ENCODE peak calls at places on chromosomes 5 and 9, in five cellular contexts. P is astrocyte, X is transverse colon, L is activated T-cell treated with anti-CD3 and anti-CD28 coated beads for 1 hour, Z is Peyer's patch. G is an unnamed sample.

GRCh38 chr9:89730715-89731114 is 125.9 kb downstream of the GADD45G start:
- DNase-seq in P (no peak), X (no peak), L (no peak), Z (no peak), G (no peak)

GRCh38 chr5:147188200-147189108 is 46.4 kb upstream of the STK32A start:
- DNase-seq in P (peak), X (peak), L (peak), Z (no peak), G (peak)

GRCh38 chr5:154620406-154620805 is 134.8 kb upstream of the LARP1 start:
- DNase-seq in P (no peak), X (no peak), L (no peak), Z (no peak), G (no peak)

GRCh38 chr9:93595461-93595860 is 19.1 kb downstream of the PHF2 start:
- DNase-seq in P (no peak), X (no peak), L (no peak), Z (peak), G (no peak)

GRCh38 chr9:35903049-35903448 is 3.0 kb upstream of the HRCT1 start:
- DNase-seq in P (peak), X (no peak), L (no peak), Z (no peak), G (no peak)

GRCh38 chr5:43161244-43161643 is 30.8 kb upstream of the NIM1K start:
- DNase-seq in P (no peak), X (no peak), L (no peak), Z (no peak), G (no peak)

GRCh38 chr5:1975406-1975715 is 92.6 kb upstream of the IRX4 start:
- DNase-seq in P (no peak), X (peak), L (no peak), Z (no peak), G (no peak)

GRCh38 chr9:127204771-127205470 is 59.7 kb upstream of the GARNL3 start:
- DNase-seq in P (no peak), X (no peak), L (no peak), Z (no peak), G (no peak)

GRCh38 chr5:126988021-126988569 is 42.3 kb downstream of the MARCHF3 start:
- DNase-seq in P (no peak), X (no peak), L (no peak), Z (peak), G (no peak)

GRCh38 chr9:8489845-8490244 is 690.3 kb upstream of the DMAC1 start:
- DNase-seq in P (no peak), X (no peak), L (no peak), Z (no peak), G (no peak)

GRCh38 chr5:6396836-6397535 is 18.6 kb upstream of the MED10 start:
- DNase-seq in P (no peak), X (no peak), L (no peak), Z (no peak), G (no peak)

GRCh38 chr5:82917584-82917983 is 159.6 kb downstream of the TMEM167A start:
- DNase-seq in P (no peak), X (no peak), L (no peak), Z (no peak), G (no peak)

GRCh38 chr5:11251242-11251641 is 490.2 kb upstream of the DAP start:
- DNase-seq in P (peak), X (no peak), L (no peak), Z (no peak), G (no peak)

GRCh38 chr9:68560131-68560844 is 19.6 kb upstream of the TMEM252 start:
- DNase-seq in P (no peak), X (peak), L (peak), Z (peak), G (peak)

GRCh38 chr9:125493861-125494554 is 213.0 kb downstream of the MAPKAP1 start:
- DNase-seq in P (no peak), X (no peak), L (no peak), Z (no peak), G (no peak)

GRCh38 chr5:180026320-180026719 is 45.2 kb downstream of the RNF130 start:
- DNase-seq in P (peak), X (no peak), L (no peak), Z (no peak), G (no peak)

GRCh38 chr5:112333236-112333850 is 85.7 kb downstream of the EPB41L4A start:
- DNase-seq in P (no peak), X (no peak), L (no peak), Z (no peak), G (no peak)

GRCh38 chr9:104927216-104927911 is 591 bp downstream of the ABCA1 start:
- DNase-seq in P (peak), X (peak), L (no peak), Z (peak), G (peak)